ENCODE peak calls at places on chromosomes 2 and 18, in five cellular contexts. L, N, C, I and B are unnamed samples.

GRCh38 chr2:191636235-191636543 is 41.7 kb upstream of the NABP1 start:
- DNase-seq in N (no peak), L (no peak), C (no peak), I (peak; percentile 97), B (no peak)

GRCh38 chr2:50751255-50752069 is 280.5 kb downstream of the NRXN1 start:
- DNase-seq in C (no peak), I (peak; percentile 78), N (no peak), L (no peak), B (no peak)

GRCh38 chr2:96715658-96716057 is 24.2 kb downstream of the LMAN2L start:
- DNase-seq in L (no peak), I (no peak), C (no peak), N (no peak), B (no peak)

GRCh38 chr2:46332686-46333281 is 35.6 kb downstream of the EPAS1 start:
- DNase-seq in C (no peak), N (no peak), I (no peak), L (no peak), B (no peak)

GRCh38 chr18:59986139-59986538 is 86.3 kb downstream of the PMAIP1 start:
- DNase-seq in I (no peak), C (no peak), N (no peak), L (no peak), B (no peak)

GRCh38 chr2:111119004-111119846 is 1.5 kb upstream of the BCL2L11 start:
- DNase-seq in C (no peak), L (peak; percentile 63), N (no peak), I (no peak), B (peak; percentile 35)

GRCh38 chr2:232229917-232230310 is 148.6 kb upstream of the ALPP start:
- DNase-seq in L (no peak), C (no peak), I (peak; percentile 25), N (no peak), B (no peak)

GRCh38 chr2:84697895-84698294 is 181.6 kb downstream of the DNAH6 start:
- DNase-seq in I (no peak), C (no peak), L (no peak), N (no peak), B (no peak)

GRCh38 chr2:143730155-143730949 is 601.1 kb downstream of the ARHGAP15 start:
- DNase-seq in N (peak; percentile 8), C (no peak), L (no peak), I (peak; percentile 14), B (peak; percentile 44)

GRCh38 chr2:80288576-80288975 is 16.0 kb downstream of the LRRTM1 start:
- DNase-seq in N (no peak), C (no peak), I (no peak), L (no peak), B (no peak)

GRCh38 chr2:42450136-42450535 is 43.6 kb downstream of the KCNG3 start:
- DNase-seq in C (no peak), I (peak; percentile 62), N (no peak), L (no peak), B (no peak)

GRCh38 chr18:71625691-71626090 is 918.5 kb downstream of the CBLN2 start:
- DNase-seq in C (no peak), L (no peak), N (no peak), I (no peak), B (no peak)

GRCh38 chr18:75351409-75351808 is 76.1 kb downstream of the SMIM21 start:
- DNase-seq in C (no peak), I (no peak), N (no peak), L (no peak), B (no peak)

GRCh38 chr2:60957643-60958042 is 59.9 kb upstream of the PEX13 start:
- DNase-seq in I (no peak), N (no peak), L (no peak), C (no peak), B (no peak)

GRCh38 chr2:208183526-208183925 is 6.3 kb downstream of the C2orf80 start:
- DNase-seq in N (no peak), I (no peak), L (no peak), C (no peak), B (no peak)

GRCh38 chr2:177604291-177605065 is 211.9 kb downstream of the AGPS start:
- DNase-seq in L (no peak), C (no peak), I (peak; percentile 60), N (no peak), B (no peak)

GRCh38 chr2:98334439-98335078 is 11.7 kb upstream of the CNGA3 start:
- DNase-seq in C (no peak), N (no peak), L (no peak), I (peak; percentile 92), B (no peak)